ENCODE peak calls at places on chromosomes 2 and 18, in seven cellular contexts. N is cardiac septum; I is upper lobe of right lung; T is LHCN-M2; R is HEK293T; H is Right ventricle myocardium superior; A is CD8-positive, alpha-beta T cell. F is an unnamed sample.

GRCh38 chr2:75079575-75079974 is 119.7 kb downstream of the TACR1 start:
- DNase-seq in I (no peak), H (no peak), R (no peak), A (no peak), N (no peak), T (peak), F (no peak)

GRCh38 chr2:30615926-30616325 is 168.9 kb downstream of the LCLAT1 start:
- DNase-seq in I (no peak), N (no peak), H (no peak), T (no peak), A (no peak), R (no peak), F (no peak)

GRCh38 chr18:13278231-13278630 is 59.7 kb downstream of the LDLRAD4 start:
- DNase-seq in H (no peak), T (no peak), A (no peak), N (no peak), I (peak), R (no peak), F (no peak)

GRCh38 chr2:160538115-160538514 is 44.5 kb upstream of the RBMS1 start:
- DNase-seq in N (no peak), R (no peak), H (no peak), T (no peak), A (no peak), I (no peak), F (no peak)

GRCh38 chr18:28594034-28594433 is 417.1 kb upstream of the CDH2 start:
- DNase-seq in A (no peak), T (peak), R (no peak), N (no peak), H (no peak), I (no peak), F (no peak)

GRCh38 chr18:75544051-75544481 is 116.6 kb upstream of the SMIM21 start:
- DNase-seq in N (no peak), A (no peak), T (peak), I (no peak), H (no peak), R (no peak), F (no peak)

GRCh38 chr2:45233301-45233700 is 224.0 kb upstream of the SIX2 start:
- DNase-seq in R (no peak), H (no peak), A (no peak), T (peak), N (no peak), I (no peak), F (no peak)

GRCh38 chr2:218961651-218962570 is 2.4 kb downstream of the CDK5R2 start:
- DNase-seq in I (no peak), H (no peak), A (no peak), N (peak), R (no peak), T (no peak), F (no peak)

GRCh38 chr2:58182527-58182926 is 58.6 kb downstream of the FANCL start:
- DNase-seq in I (no peak), T (no peak), H (no peak), R (no peak), A (no peak), N (no peak), F (no peak)

GRCh38 chr2:96111257-96111640 is 5.1 kb downstream of the ADRA2B start:
- DNase-seq in H (no peak), R (no peak), A (no peak), T (no peak), N (peak), I (no peak), F (no peak)

GRCh38 chr18:23137093-23137640 is 1.9 kb downstream of the CABLES1 start:
- DNase-seq in R (no peak), H (no peak), A (no peak), T (no peak), I (no peak), N (no peak), F (no peak)

GRCh38 chr2:37020212-37020886 is 54.0 kb upstream of the STRN start:
- DNase-seq in R (no peak), A (no peak), T (peak), N (peak), H (peak), I (peak), F (no peak)

GRCh38 chr2:74559912-74560311 is 5.4 kb downstream of the DOK1 start:
- DNase-seq in N (no peak), A (no peak), H (no peak), I (no peak), T (no peak), R (no peak), F (no peak)

GRCh38 chr2:240503848-240504247 is 53.9 kb downstream of the ANKMY1 start:
- DNase-seq in T (no peak), A (no peak), H (no peak), N (no peak), I (no peak), R (no peak), F (peak)

GRCh38 chr2:65377556-65378307 is 54.7 kb downstream of the SPRED2 start:
- DNase-seq in H (no peak), R (no peak), T (peak), N (no peak), I (no peak), A (no peak), F (no peak)

GRCh38 chr18:6866552-6866951 is 137.0 kb downstream of the ARHGAP28 start:
- DNase-seq in H (no peak), A (no peak), I (no peak), R (no peak), T (no peak), N (no peak), F (no peak)

GRCh38 chr18:55605820-55606252 is 17.8 kb upstream of the TCF4 start:
- DNase-seq in R (no peak), I (no peak), H (no peak), N (no peak), T (no peak), A (no peak), F (no peak)

GRCh38 chr2:69524799-69525198 is 87.6 kb upstream of the NFU1 start:
- DNase-seq in H (no peak), R (no peak), N (no peak), T (no peak), I (no peak), A (no peak), F (no peak)

GRCh38 chr18:54284967-54285785 is 15.9 kb downstream of the POLI start:
- DNase-seq in N (no peak), H (peak), I (no peak), T (peak), A (no peak), R (no peak), F (no peak)

GRCh38 chr2:179285060-179285459 is 20.4 kb upstream of the SESTD1 start:
- DNase-seq in I (no peak), H (no peak), N (no peak), R (no peak), T (no peak), A (no peak), F (no peak)

GRCh38 chr2:29417630-29418029 is 302.4 kb downstream of the CLIP4 start:
- DNase-seq in A (no peak), R (no peak), H (no peak), I (no peak), T (no peak), N (no peak), F (no peak)

GRCh38 chr18:76491436-76491800 is 3.6 kb downstream of the ZNF516 start:
- DNase-seq in H (peak), N (peak), T (peak), I (peak), A (peak), R (peak), F (no peak)

GRCh38 chr2:393711-394696 is 106.1 kb upstream of the ALKAL2 start:
- DNase-seq in I (peak), H (no peak), N (no peak), A (peak), T (no peak), R (no peak), F (no peak)

GRCh38 chr2:238134393-238134785 is 4.1 kb upstream of the KLHL30 start:
- DNase-seq in R (no peak), A (no peak), H (peak), N (no peak), T (no peak), I (no peak), F (no peak)

GRCh38 chr2:212811946-212812345 is 273.3 kb upstream of the ERBB4 start:
- DNase-seq in R (no peak), T (no peak), H (no peak), I (no peak), A (no peak), N (no peak), F (no peak)

GRCh38 chr2:64649626-64650025 is 4.1 kb downstream of the SERTAD2 start:
- DNase-seq in H (no peak), A (no peak), I (no peak), R (no peak), T (no peak), N (no peak), F (no peak)

GRCh38 chr2:173196080-173196479 is 120.4 kb downstream of the MAP3K20 start:
- DNase-seq in N (no peak), R (no peak), I (no peak), A (no peak), H (no peak), T (no peak), F (no peak)

GRCh38 chr2:147829106-147829505 is 15.7 kb upstream of the ACVR2A start:
- DNase-seq in A (no peak), R (no peak), T (peak), H (no peak), I (no peak), N (no peak), F (no peak)

GRCh38 chr2:181138816-181139215 is 158.4 kb downstream of the UBE2E3 start:
- DNase-seq in T (peak), N (no peak), I (no peak), A (no peak), H (no peak), R (no peak), F (no peak)

F was measured in mesenteric fat pad.